ENCODE peak calls at places on chromosomes 11 and 22, in nine cellular contexts. One of them, this sample, is unnamed.

GRCh38 chr22:47174671-47175111 is 412.2 kb downstream of the TBC1D22A start:
- DNase-seq in heart left ventricle: peak; percentile 48
- DNase-seq in AG09309: no peak
- DNase-seq in fibroblast of villous mesenchyme: no peak
- DNase-seq in nephron progenitor cell: no peak
- DNase-seq in kidney epithelial cell: no peak
- DNase-seq in astrocyte: no peak
- DNase-seq in right atrium auricular region: no peak
- DNase-seq in cardiac muscle cell: no peak
- DNase-seq in this sample: no peak

GRCh38 chr22:17774206-17774927 is at the start of gene BID:
- DNase-seq in heart left ventricle: peak; percentile 61
- DNase-seq in right atrium auricular region: no peak
- DNase-seq in astrocyte: no peak
- DNase-seq in kidney epithelial cell: no peak
- DNase-seq in fibroblast of villous mesenchyme: no peak
- DNase-seq in cardiac muscle cell: peak; percentile 53
- DNase-seq in AG09309: no peak
- DNase-seq in nephron progenitor cell: peak; percentile 76
- DNase-seq in this sample: no peak

GRCh38 chr11:21625982-21626381 is 566.9 kb upstream of the ANO5 start:
- DNase-seq in right atrium auricular region: peak; percentile 59
- DNase-seq in cardiac muscle cell: no peak
- DNase-seq in nephron progenitor cell: no peak
- DNase-seq in kidney epithelial cell: no peak
- DNase-seq in AG09309: no peak
- DNase-seq in astrocyte: no peak
- DNase-seq in heart left ventricle: peak; percentile 37
- DNase-seq in fibroblast of villous mesenchyme: no peak
- DNase-seq in this sample: no peak

GRCh38 chr11:100863080-100863581 is 176.0 kb downstream of the ARHGAP42 start:
- DNase-seq in right atrium auricular region: no peak
- DNase-seq in cardiac muscle cell: peak; percentile 78
- DNase-seq in AG09309: peak; percentile 84
- DNase-seq in fibroblast of villous mesenchyme: peak; percentile 97
- DNase-seq in nephron progenitor cell: no peak
- DNase-seq in kidney epithelial cell: peak; percentile 71
- DNase-seq in heart left ventricle: peak; percentile 47
- DNase-seq in astrocyte: peak; percentile 99
- DNase-seq in this sample: no peak

GRCh38 chr11:118604566-118604965 is 2.8 kb upstream of the PHLDB1 start:
- DNase-seq in cardiac muscle cell: no peak
- DNase-seq in kidney epithelial cell: no peak
- DNase-seq in astrocyte: no peak
- DNase-seq in fibroblast of villous mesenchyme: no peak
- DNase-seq in AG09309: no peak
- DNase-seq in heart left ventricle: no peak
- DNase-seq in right atrium auricular region: no peak
- DNase-seq in nephron progenitor cell: no peak
- DNase-seq in this sample: no peak

GRCh38 chr11:73958521-73959141 is 7.8 kb downstream of the DNAJB13 start:
- DNase-seq in right atrium auricular region: no peak
- DNase-seq in astrocyte: no peak
- DNase-seq in nephron progenitor cell: no peak
- DNase-seq in heart left ventricle: no peak
- DNase-seq in fibroblast of villous mesenchyme: no peak
- DNase-seq in AG09309: no peak
- DNase-seq in kidney epithelial cell: no peak
- DNase-seq in cardiac muscle cell: no peak
- DNase-seq in this sample: no peak

GRCh38 chr22:26461188-26461810 is 22.3 kb downstream of the HPS4 start:
- DNase-seq in AG09309: no peak
- DNase-seq in astrocyte: no peak
- DNase-seq in kidney epithelial cell: no peak
- DNase-seq in cardiac muscle cell: peak; percentile 81
- DNase-seq in nephron progenitor cell: peak; percentile 88
- DNase-seq in fibroblast of villous mesenchyme: peak; percentile 36
- DNase-seq in heart left ventricle: peak; percentile 56
- DNase-seq in right atrium auricular region: no peak
- DNase-seq in this sample: no peak

GRCh38 chr11:16610213-16610737 is 128.2 kb upstream of the C11orf58 start:
- DNase-seq in nephron progenitor cell: no peak
- DNase-seq in kidney epithelial cell: no peak
- DNase-seq in cardiac muscle cell: no peak
- DNase-seq in fibroblast of villous mesenchyme: no peak
- DNase-seq in astrocyte: no peak
- DNase-seq in right atrium auricular region: no peak
- DNase-seq in heart left ventricle: peak; percentile 12
- DNase-seq in AG09309: no peak
- DNase-seq in this sample: no peak

GRCh38 chr22:41367039-41367679 is 14.6 kb upstream of the TEF start:
- DNase-seq in fibroblast of villous mesenchyme: peak; percentile 94
- DNase-seq in cardiac muscle cell: peak; percentile 70
- DNase-seq in AG09309: peak; percentile 69
- DNase-seq in astrocyte: peak; percentile 91
- DNase-seq in heart left ventricle: peak; percentile 98
- DNase-seq in kidney epithelial cell: peak; percentile 80
- DNase-seq in nephron progenitor cell: peak; percentile 42
- DNase-seq in right atrium auricular region: peak; percentile 94
- DNase-seq in this sample: peak; percentile 97

GRCh38 chr11:69049490-69049867 is 747 bp downstream of the TPCN2 start:
- DNase-seq in cardiac muscle cell: no peak
- DNase-seq in AG09309: no peak
- DNase-seq in kidney epithelial cell: no peak
- DNase-seq in nephron progenitor cell: no peak
- DNase-seq in astrocyte: no peak
- DNase-seq in fibroblast of villous mesenchyme: no peak
- DNase-seq in heart left ventricle: no peak
- DNase-seq in right atrium auricular region: no peak
- DNase-seq in this sample: no peak

GRCh38 chr11:119237515-119237914 is 31.4 kb downstream of the CBL start:
- DNase-seq in astrocyte: no peak
- DNase-seq in fibroblast of villous mesenchyme: no peak
- DNase-seq in heart left ventricle: no peak
- DNase-seq in right atrium auricular region: no peak
- DNase-seq in AG09309: no peak
- DNase-seq in nephron progenitor cell: no peak
- DNase-seq in kidney epithelial cell: no peak
- DNase-seq in cardiac muscle cell: no peak
- DNase-seq in this sample: no peak

GRCh38 chr22:49300241-49300640 is 527.4 kb downstream of the BRD1 start:
- DNase-seq in kidney epithelial cell: no peak
- DNase-seq in nephron progenitor cell: no peak
- DNase-seq in fibroblast of villous mesenchyme: no peak
- DNase-seq in right atrium auricular region: peak; percentile 23
- DNase-seq in heart left ventricle: no peak
- DNase-seq in astrocyte: no peak
- DNase-seq in AG09309: no peak
- DNase-seq in cardiac muscle cell: no peak
- DNase-seq in this sample: peak; percentile 63

GRCh38 chr22:20128902-20129746 is 2.5 kb upstream of the ZDHHC8 start:
- DNase-seq in fibroblast of villous mesenchyme: peak; percentile 30
- DNase-seq in nephron progenitor cell: no peak
- DNase-seq in cardiac muscle cell: peak; percentile 13
- DNase-seq in kidney epithelial cell: no peak
- DNase-seq in heart left ventricle: no peak
- DNase-seq in astrocyte: no peak
- DNase-seq in right atrium auricular region: no peak
- DNase-seq in AG09309: no peak
- DNase-seq in this sample: no peak
- TF ChIP-seq CTCF in fibroblast of villous mesenchyme: peak; percentile 45
- TF ChIP-seq CTCF in nephron progenitor cell: peak; percentile 13
- TF ChIP-seq CTCF in cardiac muscle cell: peak; percentile 47
- TF ChIP-seq CTCF in kidney epithelial cell: peak; percentile 47
- TF ChIP-seq CTCF in heart left ventricle: peak; percentile 24
- TF ChIP-seq CTCF in astrocyte: peak; percentile 14
- TF ChIP-seq CTCF in right atrium auricular region: no peak
- TF ChIP-seq CTCF in AG09309: peak; percentile 61
- TF ChIP-seq CTCF in this sample: peak; percentile 36

GRCh38 chr11:95095858-95096587 is 6.4 kb downstream of the ENDOD1 start:
- DNase-seq in heart left ventricle: no peak
- DNase-seq in kidney epithelial cell: no peak
- DNase-seq in right atrium auricular region: no peak
- DNase-seq in AG09309: no peak
- DNase-seq in fibroblast of villous mesenchyme: peak; percentile 22
- DNase-seq in cardiac muscle cell: no peak
- DNase-seq in astrocyte: peak; percentile 65
- DNase-seq in nephron progenitor cell: no peak
- DNase-seq in this sample: no peak

GRCh38 chr11:95100191-95100648 is 10.6 kb downstream of the ENDOD1 start:
- DNase-seq in AG09309: no peak
- DNase-seq in astrocyte: no peak
- DNase-seq in heart left ventricle: no peak
- DNase-seq in nephron progenitor cell: no peak
- DNase-seq in cardiac muscle cell: no peak
- DNase-seq in right atrium auricular region: no peak
- DNase-seq in kidney epithelial cell: no peak
- DNase-seq in fibroblast of villous mesenchyme: no peak
- DNase-seq in this sample: no peak

GRCh38 chr11:95100856-95101507 is 11.3 kb downstream of the ENDOD1 start:
- DNase-seq in right atrium auricular region: no peak
- DNase-seq in cardiac muscle cell: no peak
- DNase-seq in AG09309: no peak
- DNase-seq in astrocyte: no peak
- DNase-seq in fibroblast of villous mesenchyme: no peak
- DNase-seq in kidney epithelial cell: no peak
- DNase-seq in nephron progenitor cell: no peak
- DNase-seq in heart left ventricle: no peak
- DNase-seq in this sample: no peak

GRCh38 chr11:95097209-95097608 is 7.6 kb downstream of the ENDOD1 start:
- DNase-seq in AG09309: no peak
- DNase-seq in heart left ventricle: no peak
- DNase-seq in cardiac muscle cell: no peak
- DNase-seq in astrocyte: no peak
- DNase-seq in fibroblast of villous mesenchyme: no peak
- DNase-seq in kidney epithelial cell: no peak
- DNase-seq in right atrium auricular region: no peak
- DNase-seq in nephron progenitor cell: no peak
- DNase-seq in this sample: no peak

GRCh38 chr11:95098826-95099225 is 9.2 kb downstream of the ENDOD1 start:
- DNase-seq in nephron progenitor cell: no peak
- DNase-seq in fibroblast of villous mesenchyme: no peak
- DNase-seq in kidney epithelial cell: no peak
- DNase-seq in heart left ventricle: no peak
- DNase-seq in right atrium auricular region: no peak
- DNase-seq in cardiac muscle cell: no peak
- DNase-seq in AG09309: no peak
- DNase-seq in astrocyte: no peak
- DNase-seq in this sample: no peak
- TF ChIP-seq CTCF in nephron progenitor cell: no peak
- TF ChIP-seq CTCF in fibroblast of villous mesenchyme: no peak
- TF ChIP-seq CTCF in kidney epithelial cell: no peak
- TF ChIP-seq CTCF in heart left ventricle: no peak
- TF ChIP-seq CTCF in right atrium auricular region: no peak
- TF ChIP-seq CTCF in cardiac muscle cell: no peak
- TF ChIP-seq CTCF in AG09309: no peak
- TF ChIP-seq CTCF in astrocyte: no peak
- TF ChIP-seq CTCF in this sample: no peak

GRCh38 chr11:108027057-108027456 is 18.4 kb downstream of the CUL5 start:
- DNase-seq in right atrium auricular region: no peak
- DNase-seq in fibroblast of villous mesenchyme: no peak
- DNase-seq in nephron progenitor cell: no peak
- DNase-seq in AG09309: no peak
- DNase-seq in heart left ventricle: no peak
- DNase-seq in kidney epithelial cell: no peak
- DNase-seq in cardiac muscle cell: no peak
- DNase-seq in astrocyte: no peak
- DNase-seq in this sample: no peak

GRCh38 chr11:108019870-108020540 is 11.3 kb downstream of the CUL5 start:
- DNase-seq in right atrium auricular region: no peak
- DNase-seq in kidney epithelial cell: no peak
- DNase-seq in AG09309: no peak
- DNase-seq in nephron progenitor cell: peak; percentile 12
- DNase-seq in cardiac muscle cell: peak; percentile 31
- DNase-seq in astrocyte: no peak
- DNase-seq in fibroblast of villous mesenchyme: peak; percentile 62
- DNase-seq in heart left ventricle: no peak
- DNase-seq in this sample: no peak

GRCh38 chr11:108025387-108026080 is 16.8 kb downstream of the CUL5 start:
- DNase-seq in kidney epithelial cell: no peak
- DNase-seq in cardiac muscle cell: no peak
- DNase-seq in AG09309: no peak
- DNase-seq in astrocyte: no peak
- DNase-seq in fibroblast of villous mesenchyme: peak; percentile 79
- DNase-seq in heart left ventricle: no peak
- DNase-seq in right atrium auricular region: no peak
- DNase-seq in nephron progenitor cell: no peak
- DNase-seq in this sample: no peak
- TF ChIP-seq CTCF in kidney epithelial cell: no peak
- TF ChIP-seq CTCF in cardiac muscle cell: no peak
- TF ChIP-seq CTCF in AG09309: no peak
- TF ChIP-seq CTCF in astrocyte: no peak
- TF ChIP-seq CTCF in fibroblast of villous mesenchyme: no peak
- TF ChIP-seq CTCF in heart left ventricle: no peak
- TF ChIP-seq CTCF in right atrium auricular region: no peak
- TF ChIP-seq CTCF in nephron progenitor cell: no peak
- TF ChIP-seq CTCF in this sample: no peak

GRCh38 chr11:12573707-12574106 is 100.5 kb upstream of the TEAD1 start:
- DNase-seq in astrocyte: no peak
- DNase-seq in fibroblast of villous mesenchyme: peak; percentile 79
- DNase-seq in heart left ventricle: no peak
- DNase-seq in cardiac muscle cell: no peak
- DNase-seq in AG09309: no peak
- DNase-seq in nephron progenitor cell: no peak
- DNase-seq in kidney epithelial cell: no peak
- DNase-seq in right atrium auricular region: no peak
- DNase-seq in this sample: no peak

GRCh38 chr11:12581923-12582322 is 92.3 kb upstream of the TEAD1 start:
- DNase-seq in kidney epithelial cell: peak; percentile 95
- DNase-seq in astrocyte: peak; percentile 94
- DNase-seq in fibroblast of villous mesenchyme: peak; percentile 76
- DNase-seq in right atrium auricular region: no peak
- DNase-seq in AG09309: peak; percentile 63
- DNase-seq in nephron progenitor cell: no peak
- DNase-seq in cardiac muscle cell: peak; percentile 71
- DNase-seq in heart left ventricle: no peak
- DNase-seq in this sample: no peak

DNA sequence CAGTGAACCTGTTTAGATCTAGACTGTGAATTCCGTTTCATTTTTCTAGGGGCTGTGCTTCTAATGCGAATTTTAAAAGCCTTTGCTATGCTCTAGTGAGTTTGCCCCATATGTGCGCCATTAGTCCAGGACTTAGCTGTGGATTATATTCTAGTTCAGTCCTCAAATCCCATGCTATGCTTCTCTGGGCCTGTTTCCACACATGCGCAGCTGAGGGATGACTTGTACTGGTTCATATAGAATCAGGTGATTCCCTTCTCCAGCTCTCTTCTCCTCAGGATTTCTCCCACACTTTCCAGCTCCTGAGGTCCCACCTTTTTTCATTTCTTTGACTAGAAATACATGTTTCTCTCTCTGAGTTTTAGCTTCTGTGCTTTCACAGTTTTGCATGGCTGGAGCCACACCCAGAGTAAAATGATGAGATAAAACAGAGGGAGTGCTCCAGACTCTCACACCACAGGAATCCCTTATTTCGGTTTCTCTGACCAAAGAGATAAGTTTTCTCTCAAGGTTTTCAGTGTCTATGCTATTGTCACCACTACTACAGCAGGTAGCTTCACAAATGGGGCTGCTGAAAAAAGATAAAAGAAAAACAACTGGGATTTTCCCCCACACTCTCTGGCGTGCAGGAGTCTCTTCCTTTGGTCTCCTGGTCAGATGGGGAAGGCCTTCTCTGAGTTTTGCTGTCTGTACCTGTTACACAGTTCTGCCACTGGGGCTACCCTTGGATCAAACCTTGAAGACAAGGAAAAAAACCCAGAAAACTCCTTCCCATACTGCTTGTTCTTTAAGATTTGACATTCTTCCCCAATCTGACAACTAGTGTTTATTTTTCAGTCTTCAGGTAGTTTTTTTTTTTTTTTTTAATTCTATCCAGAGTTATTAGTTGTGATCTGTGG is 96.2 kb upstream of the TEAD1 start:
- DNase-seq in cardiac muscle cell: no peak
- DNase-seq in right atrium auricular region: no peak
- DNase-seq in astrocyte: peak; percentile 27
- DNase-seq in kidney epithelial cell: no peak
- DNase-seq in heart left ventricle: no peak
- DNase-seq in nephron progenitor cell: no peak
- DNase-seq in fibroblast of villous mesenchyme: peak; percentile 55
- DNase-seq in AG09309: no peak
- DNase-seq in this sample: no peak
- TF ChIP-seq CTCF in cardiac muscle cell: peak; percentile 7
- TF ChIP-seq CTCF in right atrium auricular region: no peak
- TF ChIP-seq CTCF in astrocyte: no peak
- TF ChIP-seq CTCF in kidney epithelial cell: no peak
- TF ChIP-seq CTCF in heart left ventricle: no peak
- TF ChIP-seq CTCF in nephron progenitor cell: no peak
- TF ChIP-seq CTCF in fibroblast of villous mesenchyme: peak; percentile 17
- TF ChIP-seq CTCF in AG09309: peak; percentile 4
- TF ChIP-seq CTCF in this sample: no peak